ENCODE peak calls at places on chromosomes 2 and 18, in seven cellular contexts. X, H, U, P, C, V and N are unnamed samples.

GRCh38 chr2:113390133-113390849 is 47.2 kb upstream of the ZNG1B start:
- DNase-seq in X (peak; percentile 72), H (peak; percentile 75), U (peak; percentile 79), P (peak; percentile 71), C (peak; percentile 71), V (peak; percentile 62), N (peak; percentile 69)

GRCh38 chr2:242011516-242011915 is 142.0 kb downstream of the RTP5 start:
- DNase-seq in X (no peak), H (no peak), U (no peak), P (no peak), C (no peak), V (no peak), N (no peak)

GRCh38 chr2:239729151-239729550 is 296.0 kb downstream of the NDUFA10 start:
- DNase-seq in X (no peak), H (no peak), U (no peak), P (no peak), C (no peak), V (no peak), N (no peak)

GRCh38 chr2:133421516-133422324 is 146.5 kb downstream of the NCKAP5 start:
- DNase-seq in X (no peak), H (peak; percentile 8), U (peak; percentile 35), P (no peak), C (peak; percentile 61), V (no peak), N (peak; percentile 33)

GRCh38 chr2:145818890-145819504 is 1299.1 kb upstream of the ZEB2 start:
- DNase-seq in X (no peak), H (no peak), U (no peak), P (no peak), C (no peak), V (no peak), N (no peak)

GRCh38 chr2:46967990-46968647 is 52.5 kb upstream of the MCFD2 start:
- DNase-seq in X (peak; percentile 82), H (no peak), U (no peak), P (peak; percentile 82), C (no peak), V (no peak), N (peak; percentile 47)

GRCh38 chr2:98654702-98655488 is 46.5 kb downstream of the UNC50 start:
- DNase-seq in X (no peak), H (peak; percentile 12), U (no peak), P (no peak), C (no peak), V (no peak), N (no peak)

GRCh38 chr2:96760036-96760985 is at the start of gene CNNM4:
- DNase-seq in X (peak; percentile 84), H (peak; percentile 97), U (peak; percentile 88), P (peak; percentile 93), C (peak; percentile 61), V (peak; percentile 80), N (peak; percentile 80)

GRCh38 chr2:19355931-19356544 is 2.4 kb downstream of the OSR1 start:
- DNase-seq in X (no peak), H (peak; percentile 61), U (no peak), P (no peak), C (no peak), V (no peak), N (no peak)

GRCh38 chr2:191187105-191187829 is 36.5 kb upstream of the STAT4 start:
- DNase-seq in X (no peak), H (no peak), U (no peak), P (no peak), C (no peak), V (no peak), N (no peak)

GRCh38 chr2:33229646-33230045 is 246.8 kb upstream of the RASGRP3 start:
- DNase-seq in X (no peak), H (no peak), U (no peak), P (no peak), C (no peak), V (no peak), N (no peak)

GRCh38 chr18:38688402-38688801 is 1122.8 kb upstream of the CELF4 start:
- DNase-seq in X (no peak), H (no peak), U (no peak), P (no peak), C (no peak), V (no peak), N (no peak)

GRCh38 chr2:223414646-223415045 is 187.5 kb downstream of the SCG2 start:
- DNase-seq in X (no peak), H (no peak), U (no peak), P (no peak), C (no peak), V (no peak), N (peak; percentile 41)

GRCh38 chr2:236847538-236848263 is 238.0 kb upstream of the COPS8 start:
- DNase-seq in X (no peak), H (no peak), U (no peak), P (no peak), C (no peak), V (peak; percentile 57), N (no peak)

GRCh38 chr2:207676827-207677354 is 34.5 kb upstream of the CCNYL1 start:
- DNase-seq in X (no peak), H (no peak), U (peak; percentile 26), P (peak; percentile 34), C (no peak), V (no peak), N (no peak)

DNA sequence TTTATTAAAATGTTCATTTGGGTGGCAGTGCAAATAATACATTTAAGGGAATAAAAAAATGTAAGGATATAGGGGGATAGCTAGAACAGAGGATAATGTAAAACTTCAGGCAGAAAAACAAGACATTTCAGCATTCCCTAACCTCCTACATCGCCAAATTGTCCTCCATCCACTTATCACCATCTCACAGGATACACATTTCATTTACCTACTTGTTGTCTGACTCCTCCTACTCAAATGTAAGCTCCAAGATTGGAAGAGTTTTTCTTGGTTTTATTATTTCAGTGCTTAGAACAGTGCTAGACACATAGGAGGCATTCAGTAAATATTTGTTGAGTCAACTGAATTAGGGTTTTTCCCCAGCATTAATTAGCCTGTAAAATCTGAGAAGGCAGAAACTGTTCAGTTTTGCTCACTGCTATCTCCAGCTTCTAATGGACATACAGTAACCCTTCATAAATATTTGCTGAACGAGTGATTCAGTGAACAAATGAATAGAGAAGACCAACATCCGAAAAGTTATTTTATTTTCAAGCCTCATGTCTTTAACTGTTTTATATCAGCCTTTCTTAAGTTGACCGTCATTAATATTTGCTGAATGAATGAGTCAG is 871 bp downstream of the TTC21B start:
- DNase-seq in X (no peak), H (no peak), U (peak; percentile 12), P (peak; percentile 61), C (no peak), V (no peak), N (peak; percentile 5)
- TF ChIP-seq JUND in X (no peak), H (no peak), U (no peak), P (no peak), C (no peak), V (no peak), N (no peak)

GRCh38 chr2:174681099-174681982 is 82.9 kb downstream of the CHRNA1 start:
- DNase-seq in X (no peak), H (peak; percentile 38), U (peak; percentile 23), P (no peak), C (no peak), V (no peak), N (no peak)

GRCh38 chr2:174686430-174686829 is 77.8 kb downstream of the CHRNA1 start:
- DNase-seq in X (no peak), H (no peak), U (no peak), P (no peak), C (no peak), V (no peak), N (no peak)

GRCh38 chr2:174682578-174683391 is 81.5 kb downstream of the CHRNA1 start:
- DNase-seq in X (no peak), H (peak; percentile 95), U (no peak), P (no peak), C (no peak), V (no peak), N (no peak)

GRCh38 chr2:174681983-174682577 is 82.2 kb downstream of the CHRNA1 start:
- DNase-seq in X (no peak), H (peak; percentile 80), U (no peak), P (no peak), C (no peak), V (no peak), N (no peak)

DNA sequence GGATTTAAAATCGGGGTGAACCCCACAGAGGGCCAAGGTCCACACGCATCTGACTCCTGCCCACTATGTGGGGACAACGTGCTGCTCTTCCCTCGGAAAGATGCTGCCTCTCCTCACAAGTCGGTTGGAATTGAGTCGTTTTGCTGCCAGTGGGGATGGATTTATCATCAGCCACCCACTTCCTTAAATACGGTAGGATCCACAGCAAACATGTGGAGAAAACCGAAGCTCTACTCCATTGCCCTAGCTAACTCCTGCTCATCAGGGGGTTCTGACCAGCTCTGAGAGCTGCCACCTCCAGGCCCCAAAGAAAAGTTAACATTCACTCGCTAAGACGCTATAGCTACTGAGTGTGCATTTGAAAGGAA is 80.9 kb downstream of the CHRNA1 start:
- DNase-seq in X (no peak), H (peak; percentile 49), U (no peak), P (no peak), C (no peak), V (no peak), N (peak; percentile 24)
- TF ChIP-seq JUND in X (no peak), H (no peak), U (no peak), P (no peak), C (no peak), V (no peak), N (no peak)

DNA sequence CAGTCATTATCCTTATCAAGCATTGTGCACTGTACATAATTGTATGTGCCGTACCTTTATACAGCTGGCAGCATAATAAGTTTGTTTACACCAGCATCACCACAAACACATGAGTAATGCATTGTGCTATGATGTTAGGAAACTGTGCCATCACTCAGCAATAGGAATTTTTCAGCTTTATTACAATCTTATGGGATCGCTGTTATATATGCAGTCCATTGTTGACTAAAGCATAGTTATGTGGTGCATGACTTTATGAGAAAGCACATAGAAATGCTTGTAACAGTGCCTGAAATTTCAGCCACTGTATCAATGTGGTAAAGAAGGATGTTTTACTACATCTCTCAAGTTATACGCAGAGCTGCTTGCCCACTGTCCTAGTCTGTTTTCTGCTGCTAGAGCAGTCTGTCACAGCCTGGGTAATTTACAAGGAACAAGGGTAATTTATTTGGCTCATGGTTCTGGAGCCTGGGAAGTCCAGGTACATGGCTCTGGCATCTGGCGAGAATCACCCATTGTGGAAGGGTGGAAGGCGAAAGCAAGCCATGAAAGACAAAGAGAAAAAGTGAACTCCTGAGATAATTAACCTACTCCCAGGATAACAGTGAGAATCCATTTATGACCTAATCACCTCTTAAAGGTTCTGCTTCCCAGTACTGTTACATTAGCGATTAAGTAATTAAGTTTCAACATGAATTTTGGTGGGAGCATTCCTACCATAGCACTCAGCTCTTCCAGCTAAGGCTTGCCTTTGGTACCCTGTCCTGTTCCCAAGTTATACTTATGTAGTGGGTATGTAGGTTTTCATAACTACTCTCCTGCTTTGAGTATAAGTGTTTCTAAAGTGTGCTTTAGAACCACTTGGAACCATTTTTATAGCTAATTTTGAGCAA is 4.6 kb downstream of the MAP3K20 start:
- DNase-seq in X (no peak), H (no peak), U (no peak), P (no peak), C (no peak), V (no peak), N (peak; percentile 14)
- TF ChIP-seq JUND in X (no peak), H (no peak), U (no peak), P (no peak), C (no peak), V (no peak), N (no peak)

DNA sequence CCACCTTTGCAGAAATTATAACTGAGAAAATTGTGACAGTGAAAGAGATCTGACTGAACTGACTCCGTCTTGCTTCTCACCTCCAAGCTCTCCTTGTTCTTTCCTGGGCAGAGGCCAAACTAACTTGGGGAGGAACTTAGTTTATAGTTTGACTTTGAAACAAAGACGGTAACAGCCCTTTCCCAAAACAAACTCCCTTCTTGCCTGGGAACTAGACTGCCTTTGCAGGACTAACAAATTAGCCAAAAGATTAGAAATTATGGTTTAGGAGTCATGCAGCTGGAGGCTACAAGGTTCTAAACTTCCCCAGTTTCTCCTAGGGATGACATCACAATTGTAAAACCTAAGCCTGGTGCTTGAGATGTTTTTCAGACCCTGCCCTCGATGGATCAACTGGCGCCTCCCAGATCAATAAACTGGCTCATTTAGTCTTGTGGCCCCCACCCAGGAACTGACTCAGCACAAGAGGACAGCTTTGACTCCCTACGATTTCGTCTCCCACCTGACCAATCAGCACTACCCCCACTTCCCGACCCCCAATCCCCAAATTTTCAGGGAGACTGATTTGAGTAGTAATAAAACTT is 137.7 kb downstream of the ALPK2 start:
- DNase-seq in X (no peak), H (no peak), U (no peak), P (no peak), C (no peak), V (no peak), N (no peak)
- TF ChIP-seq JUND in X (no peak), H (no peak), U (no peak), P (no peak), C (no peak), V (no peak), N (no peak)